ENCODE peak calls at places on chromosomes 7 and 10, in six cellular contexts. Y, C, T, X, L and U are unnamed samples. For H3K4me1, the result is how much of the 10 kb centered on the place peaks cover.

GRCh38 chr10:126177414-126178030 is 210.8 kb downstream of the ADAM12 start:
- DNase-seq in Y (no peak), C (no peak), T (no peak), X (no peak), L (no peak), U (no peak)

GRCh38 chr10:104666106-104666505 is 25.0 kb downstream of the SORCS3 start:
- DNase-seq in Y (no peak), C (no peak), T (no peak), X (no peak), L (no peak), U (no peak)

GRCh38 chr10:110817614-110818013 is 54.1 kb upstream of the PDCD4 start:
- DNase-seq in Y (no peak), C (no peak), T (no peak), X (no peak), L (no peak), U (no peak)

GRCh38 chr7:18666107-18666728 is 170.7 kb downstream of the HDAC9 start:
- DNase-seq in Y (peak), C (peak), T (peak), X (peak), L (peak), U (peak)

GRCh38 chr7:45389073-45389872 is 184.9 kb upstream of the ADCY1 start:
- DNase-seq in Y (no peak), C (no peak), T (no peak), X (no peak), L (no peak), U (no peak)

GRCh38 chr7:112097524-112097923 is 108.7 kb downstream of the DOCK4 start:
- DNase-seq in Y (no peak), C (no peak), T (no peak), X (no peak), L (no peak), U (no peak)

GRCh38 chr7:5248201-5248885 is 34.4 kb upstream of the SLC29A4 start:
- DNase-seq in Y (peak), C (peak), T (no peak), X (no peak), L (no peak), U (no peak)

GRCh38 chr7:151700621-151701185 is 176.2 kb downstream of the PRKAG2 start:
- DNase-seq in Y (peak), C (no peak), T (no peak), X (no peak), L (no peak), U (no peak)

GRCh38 chr10:59907918-59908807 is 1.8 kb upstream of the CCDC6 start:
- DNase-seq in Y (peak), C (peak), T (peak), X (peak), L (peak), U (peak)

GRCh38 chr7:138491612-138492386 is 31.7 kb downstream of the TRIM24 start:
- DNase-seq in Y (peak), C (no peak), T (no peak), X (no peak), L (no peak), U (no peak)

GRCh38 chr7:87193912-87194311 is 25.6 kb downstream of the TMEM243 start:
- DNase-seq in Y (no peak), C (no peak), T (no peak), X (no peak), L (no peak), U (no peak)

GRCh38 chr10:12907651-12908050 is 93.9 kb downstream of the CCDC3 start:
- DNase-seq in Y (peak), C (no peak), T (no peak), X (no peak), L (no peak), U (no peak)

GRCh38 chr10:22002531-22003110 is 909 bp downstream of the DNAJC1 start:
- DNase-seq in Y (peak), C (peak), T (peak), X (no peak), L (no peak), U (no peak)

GRCh38 chr7:47819054-47819920 is 129.0 kb downstream of the PKD1L1 start:
- DNase-seq in Y (peak), C (peak), T (peak), X (peak), L (peak), U (no peak)

GRCh38 chr7:84783161-84783803 is 403.6 kb downstream of the SEMA3D start:
- DNase-seq in Y (peak), C (no peak), T (peak), X (no peak), L (no peak), U (no peak)

GRCh38 chr10:81280497-81281479 is 594.2 kb upstream of the NRG3 start:
- DNase-seq in Y (no peak), C (no peak), T (no peak), X (no peak), L (no peak), U (no peak)

GRCh38 chr10:36494386-36494785 is 631.0 kb upstream of the ANKRD30A start:
- DNase-seq in Y (peak), C (no peak), T (no peak), X (no peak), L (no peak), U (no peak)

GRCh38 chr7:41403291-41403690 is 299.6 kb downstream of the INHBA start:
- DNase-seq in Y (no peak), C (no peak), T (no peak), X (no peak), L (no peak), U (no peak)

GRCh38 chr7:158413962-158414961 is 173.4 kb downstream of the PTPRN2 start:
- DNase-seq in Y (no peak), C (no peak), T (no peak), X (peak), L (no peak), U (no peak)

GRCh38 chr10:97307866-97308780 is 10.9 kb upstream of the FRAT1 start:
- DNase-seq in Y (no peak), C (no peak), T (no peak), X (no peak), L (no peak), U (no peak)

GRCh38 chr10:61752111-61753011 is 89.6 kb downstream of the CABCOCO1 start:
- DNase-seq in Y (peak), C (no peak), T (peak), X (no peak), L (peak), U (no peak)

GRCh38 chr7:140591178-140591902 is 49.3 kb downstream of the DENND2A start:
- DNase-seq in Y (no peak), C (no peak), T (no peak), X (no peak), L (no peak), U (no peak)

GRCh38 chr7:78052112-78052511 is 253.5 kb downstream of the PHTF2 start:
- DNase-seq in Y (no peak), C (no peak), T (no peak), X (peak), L (no peak), U (no peak)

GRCh38 chr7:55534916-55535636 is 37.2 kb downstream of the VOPP1 start:
- DNase-seq in Y (no peak), C (no peak), T (no peak), X (no peak), L (no peak), U (no peak)

GRCh38 chr10:95333997-95334792 is 43.4 kb upstream of the PDLIM1 start:
- DNase-seq in Y (peak), C (peak), T (peak), X (no peak), L (no peak), U (peak)

GRCh38 chr7:27124096-27124978 is 6.2 kb downstream of the HOXA4 start:
- DNase-seq in Y (no peak), C (peak), T (no peak), X (peak), L (peak), U (no peak)
- H3K4me1 ChIP-seq in Y (under half), C (under half), T (under half), X (under half), L (under half), U (under half)

GRCh38 chr7:82330706-82331220 is 112.8 kb downstream of the CACNA2D1 start:
- DNase-seq in Y (no peak), C (no peak), T (no peak), X (no peak), L (no peak), U (no peak)

GRCh38 chr7:82323806-82324205 is 119.8 kb downstream of the CACNA2D1 start:
- DNase-seq in Y (no peak), C (no peak), T (no peak), X (no peak), L (no peak), U (no peak)

GRCh38 chr7:82331234-82331633 is 112.3 kb downstream of the CACNA2D1 start:
- DNase-seq in Y (no peak), C (no peak), T (no peak), X (no peak), L (no peak), U (no peak)

GRCh38 chr7:82325416-82325815 is 118.2 kb downstream of the CACNA2D1 start:
- DNase-seq in Y (no peak), C (no peak), T (no peak), X (no peak), L (no peak), U (no peak)

DNA sequence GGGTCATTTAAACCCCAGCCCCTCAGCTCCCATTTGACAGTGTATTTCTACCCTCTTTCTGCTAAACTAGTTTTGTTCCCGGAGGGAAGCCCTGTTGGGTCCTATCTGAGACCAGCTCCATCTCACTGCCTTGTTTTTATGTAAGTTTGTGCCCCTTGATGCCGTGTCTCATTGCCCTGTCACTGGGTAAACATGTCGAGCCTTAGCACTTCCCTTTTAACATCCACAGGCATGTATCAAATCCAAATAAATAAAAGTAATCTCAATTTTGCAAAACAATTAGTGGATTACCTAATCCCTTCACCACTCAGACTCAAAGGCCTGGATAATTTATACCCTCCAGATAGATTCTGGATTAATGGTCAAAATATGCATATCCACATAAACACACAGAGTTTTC is 115.7 kb downstream of the CACNA2D1 start:
- DNase-seq in Y (no peak), C (no peak), T (no peak), X (no peak), L (no peak), U (no peak)
- H3K4me1 ChIP-seq in Y (under half), C (under half), T (under half), X (under half), L (under half), U (under half)

DNA sequence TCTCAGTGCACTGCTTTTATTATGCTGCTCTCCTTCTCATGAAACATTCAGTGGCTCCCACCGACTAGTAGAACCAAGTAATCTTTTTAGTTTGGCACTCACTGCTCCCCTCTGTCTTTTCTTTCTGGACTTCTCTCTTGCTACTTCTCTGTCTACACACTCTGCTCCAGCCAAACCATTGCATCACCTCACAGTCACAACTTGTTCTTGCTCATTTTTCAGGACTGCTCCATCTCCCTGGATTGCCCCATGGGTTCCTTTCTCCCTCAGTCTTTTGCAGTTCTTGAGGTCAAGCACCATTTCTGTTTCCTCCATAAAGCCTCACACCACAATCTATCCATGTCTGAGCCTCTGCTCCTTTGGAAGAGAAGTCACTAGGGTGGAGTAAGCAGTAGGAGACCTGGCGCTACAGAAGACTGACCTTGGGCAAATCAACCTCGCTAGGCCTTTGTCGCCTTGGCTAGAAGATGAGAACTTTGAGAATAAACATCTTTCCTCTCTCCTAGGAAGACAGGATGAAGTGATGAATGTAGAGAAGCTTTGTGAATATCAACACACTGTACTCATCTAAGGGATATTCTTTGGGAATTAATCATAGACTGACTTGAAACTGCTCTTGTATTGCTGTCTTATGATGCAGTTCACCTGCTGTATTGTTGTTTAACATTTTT is 186.2 kb downstream of the LRMDA start:
- DNase-seq in Y (peak), C (no peak), T (no peak), X (no peak), L (no peak), U (no peak)
- H3K4me1 ChIP-seq in Y (under half), C (under half), T (under half), X (under half), L (under half), U (under half)

GRCh38 chr7:2353113-2353512 is 1.5 kb upstream of the EIF3B start:
- DNase-seq in Y (no peak), C (no peak), T (no peak), X (no peak), L (no peak), U (no peak)
- H3K4me1 ChIP-seq in Y (under half), C (under half), T (under half), X (under half), L (under half), U (under half)

GRCh38 chr10:79156334-79157274 is 87.8 kb downstream of the ZMIZ1 start:
- DNase-seq in Y (no peak), C (no peak), T (no peak), X (peak), L (no peak), U (no peak)
- H3K4me1 ChIP-seq in Y (under half), C (under half), T (under half), X (under half), L (under half), U (half or more)

GRCh38 chr10:117132751-117133231 is 5.3 kb downstream of the VAX1 start:
- DNase-seq in Y (no peak), C (no peak), T (no peak), X (peak), L (no peak), U (no peak)
- H3K4me1 ChIP-seq in Y (under half), C (under half), T (under half), X (under half), L (under half), U (under half)

GRCh38 chr10:121312582-121312981 is 285.7 kb downstream of the FGFR2 start:
- DNase-seq in Y (peak), C (no peak), T (no peak), X (no peak), L (no peak), U (no peak)

GRCh38 chr10:121308046-121308445 is 290.2 kb downstream of the FGFR2 start:
- DNase-seq in Y (no peak), C (no peak), T (no peak), X (no peak), L (no peak), U (no peak)

GRCh38 chr10:121309164-121309563 is 289.1 kb downstream of the FGFR2 start:
- DNase-seq in Y (no peak), C (no peak), T (no peak), X (no peak), L (no peak), U (no peak)

GRCh38 chr10:121311812-121312443 is 286.3 kb downstream of the FGFR2 start:
- DNase-seq in Y (no peak), C (no peak), T (no peak), X (no peak), L (no peak), U (no peak)

DNA sequence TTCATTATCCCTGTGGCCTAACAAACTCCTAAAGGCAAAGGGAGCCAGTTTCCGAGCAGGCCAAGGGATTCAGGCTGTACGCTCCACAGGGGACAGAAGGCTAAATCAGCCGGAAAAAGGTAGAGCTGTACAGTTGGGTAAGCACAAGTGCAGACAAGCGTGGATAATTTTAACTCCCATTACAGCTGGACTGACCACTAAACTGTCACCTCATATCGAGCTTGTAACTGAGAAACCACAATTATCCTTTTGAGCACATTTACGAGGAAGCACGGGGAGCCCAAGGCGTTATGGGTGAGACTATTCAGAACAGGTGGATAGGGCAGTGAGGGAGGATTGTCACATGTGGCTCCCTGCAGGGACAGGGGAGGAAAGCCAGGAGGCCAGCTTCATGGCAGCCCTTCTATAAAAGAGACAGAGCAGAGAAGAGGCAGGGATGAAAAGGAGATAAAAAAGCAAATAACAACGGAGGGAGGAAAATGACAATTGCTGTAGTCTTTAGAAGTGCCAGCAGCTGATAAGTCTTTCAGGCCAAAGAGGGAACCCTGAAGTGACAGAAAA is 288.0 kb downstream of the FGFR2 start:
- DNase-seq in Y (no peak), C (no peak), T (no peak), X (peak), L (no peak), U (no peak)
- H3K4me1 ChIP-seq in Y (under half), C (under half), T (under half), X (under half), L (under half), U (under half)